ENCODE peak calls at places on chromosomes 16 and 17, in four cellular contexts. Y is GM12878, H is HepG2, P is K562. O is an unnamed sample.

GRCh38 chr16:58556678-58557077 is 41.4 kb downstream of the SETD6 start:
- DNase-seq in Y (no peak), H (no peak), P (no peak), O (no peak)

GRCh38 chr16:74608381-74608780 is 1.5 kb upstream of the GLG1 start:
- DNase-seq in Y (no peak), H (no peak), P (no peak), O (no peak)

GRCh38 chr16:56869513-56870270 is 4.7 kb downstream of the SLC12A3 start:
- DNase-seq in Y (no peak), H (peak; percentile 77), P (peak; percentile 75), O (peak; percentile 34)

GRCh38 chr17:8629371-8630226 is 926 bp downstream of the MYH10 start:
- DNase-seq in Y (no peak), H (no peak), P (peak; percentile 78), O (peak; percentile 33)

GRCh38 chr17:4710693-4711634 is 532 bp downstream of the ARRB2 start:
- DNase-seq in Y (no peak), H (no peak), P (no peak), O (peak; percentile 23)

GRCh38 chr17:74677558-74678466 is 34.9 kb downstream of the CD300LF start:
- DNase-seq in Y (no peak), H (no peak), P (no peak), O (no peak)

GRCh38 chr16:65306313-65306712 is 184.4 kb upstream of the CDH11 start:
- DNase-seq in Y (no peak), H (no peak), P (no peak), O (no peak)

GRCh38 chr16:77916111-77916510 is 106.2 kb upstream of the CLEC3A start:
- DNase-seq in Y (no peak), H (no peak), P (no peak), O (no peak)

GRCh38 chr17:42519546-42520444 is 16.2 kb upstream of the NAGLU start:
- DNase-seq in Y (no peak), H (peak; percentile 90), P (peak; percentile 65), O (no peak)

GRCh38 chr17:16361874-16362273 is 8.6 kb upstream of the CENPV start:
- DNase-seq in Y (no peak), H (no peak), P (no peak), O (no peak)

GRCh38 chr17:8791248-8791909 is 7.8 kb downstream of the MFSD6L start:
- DNase-seq in Y (no peak), H (no peak), P (no peak), O (no peak)

GRCh38 chr16:88552166-88552565 is 18.0 kb upstream of the ZC3H18 start:
- DNase-seq in Y (no peak), H (no peak), P (no peak), O (no peak)

GRCh38 chr17:60165976-60166375 is 16.2 kb downstream of the CA4 start:
- DNase-seq in Y (no peak), H (no peak), P (no peak), O (peak; percentile 4)

GRCh38 chr17:31663576-31663975 is 195.5 kb downstream of the COPRS start:
- DNase-seq in Y (no peak), H (no peak), P (no peak), O (no peak)

GRCh38 chr17:978110-979093 is 1.2 kb downstream of the NXN start:
- DNase-seq in Y (no peak), H (no peak), P (no peak), O (peak; percentile 46)

GRCh38 chr16:19284207-19284606 is 1.3 kb upstream of the CLEC19A start:
- DNase-seq in Y (no peak), H (no peak), P (no peak), O (no peak)

GRCh38 chr17:70879389-70879788 is 710.1 kb downstream of the KCNJ2 start:
- DNase-seq in Y (no peak), H (no peak), P (no peak), O (no peak)

GRCh38 chr17:40598928-40599627 is 33.8 kb upstream of the CCR7 start:
- DNase-seq in Y (peak; percentile 97), H (no peak), P (no peak), O (no peak)

GRCh38 chr17:73835605-73836004 is 191.4 kb upstream of the SDK2 start:
- DNase-seq in Y (no peak), H (no peak), P (no peak), O (no peak)

GRCh38 chr16:56423584-56424403 is 1.6 kb downstream of the AMFR start:
- DNase-seq in Y (peak; percentile 21), H (peak; percentile 39), P (peak; percentile 50), O (no peak)

DNA sequence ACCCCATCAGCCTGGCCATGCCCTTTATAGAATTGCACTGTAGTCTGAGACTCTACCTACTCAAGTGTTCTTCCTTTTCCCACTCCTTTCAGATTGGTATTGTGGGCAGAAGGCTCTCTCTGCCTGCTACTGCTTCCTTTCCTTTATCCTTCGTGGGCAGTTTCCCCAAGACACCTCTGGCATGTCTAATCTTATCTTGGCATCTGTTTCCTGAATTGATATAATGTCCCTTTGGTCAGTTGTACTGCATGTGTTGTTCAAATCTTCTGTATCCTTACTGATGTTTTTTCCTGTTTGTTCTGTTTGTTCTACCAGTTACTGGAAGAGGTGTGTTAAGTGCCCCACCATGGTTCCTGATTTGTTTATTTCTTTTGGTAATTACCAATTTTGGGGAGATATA is 29.5 kb upstream of the MSI2 start:
- DNase-seq in Y (no peak), H (no peak), P (no peak), O (no peak)
- TF ChIP-seq SP1 in Y (no peak), H (no peak), P (no peak), O (no peak)

GRCh38 chr16:85384831-85385462 is 228.2 kb upstream of the GSE1 start:
- DNase-seq in Y (no peak), H (no peak), P (no peak), O (no peak)

GRCh38 chr16:85386467-85387170 is 226.5 kb upstream of the GSE1 start:
- DNase-seq in Y (no peak), H (no peak), P (no peak), O (no peak)

GRCh38 chr16:85387171-85387507 is 226.0 kb upstream of the GSE1 start:
- DNase-seq in Y (no peak), H (no peak), P (no peak), O (no peak)

GRCh38 chr16:85383836-85384825 is 229.0 kb upstream of the GSE1 start:
- DNase-seq in Y (no peak), H (no peak), P (no peak), O (no peak)

GRCh38 chr16:85385463-85386331 is 227.4 kb upstream of the GSE1 start:
- DNase-seq in Y (no peak), H (peak; percentile 54), P (peak; percentile 59), O (no peak)
- TF ChIP-seq FOXK2 in Y (no peak), H (no peak), P (no peak), O (no peak)

GRCh38 chr16:90028985-90029384 is 9.7 kb upstream of the DBNDD1 start:
- DNase-seq in Y (no peak), H (no peak), P (no peak), O (no peak)

GRCh38 chr16:90027611-90028010 is 8.4 kb upstream of the DBNDD1 start:
- DNase-seq in Y (no peak), H (no peak), P (no peak), O (no peak)

GRCh38 chr16:90023078-90023447 is 3.8 kb upstream of the DBNDD1 start:
- DNase-seq in Y (no peak), H (no peak), P (no peak), O (no peak)

GRCh38 chr16:90022209-90023077 is 3.2 kb upstream of the DBNDD1 start:
- DNase-seq in Y (peak; percentile 62), H (peak; percentile 92), P (peak; percentile 96), O (peak; percentile 97)

DNA sequence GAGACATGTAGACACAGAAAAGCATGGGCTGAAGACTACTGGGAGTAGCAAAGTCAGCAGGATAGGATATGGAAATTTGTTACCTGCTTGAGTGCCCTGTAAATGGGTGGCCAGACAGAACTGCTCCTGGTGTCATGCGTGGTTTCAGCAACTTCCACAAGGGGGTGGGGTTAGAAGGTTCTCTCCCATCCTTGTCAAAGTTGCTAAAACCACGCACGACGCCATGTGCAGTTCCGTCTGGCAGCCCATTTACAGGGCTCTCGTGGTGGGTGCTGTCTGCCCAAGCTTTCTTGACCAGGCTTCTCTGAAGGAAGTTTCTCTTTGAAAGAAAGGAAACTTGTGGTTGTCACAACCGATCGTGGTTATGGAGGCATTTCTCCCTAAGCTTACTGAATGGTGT is 6.9 kb upstream of the DBNDD1 start:
- DNase-seq in Y (no peak), H (no peak), P (peak; percentile 37), O (no peak)
- TF ChIP-seq SP1 in Y (no peak), H (no peak), P (no peak), O (no peak)

DNA sequence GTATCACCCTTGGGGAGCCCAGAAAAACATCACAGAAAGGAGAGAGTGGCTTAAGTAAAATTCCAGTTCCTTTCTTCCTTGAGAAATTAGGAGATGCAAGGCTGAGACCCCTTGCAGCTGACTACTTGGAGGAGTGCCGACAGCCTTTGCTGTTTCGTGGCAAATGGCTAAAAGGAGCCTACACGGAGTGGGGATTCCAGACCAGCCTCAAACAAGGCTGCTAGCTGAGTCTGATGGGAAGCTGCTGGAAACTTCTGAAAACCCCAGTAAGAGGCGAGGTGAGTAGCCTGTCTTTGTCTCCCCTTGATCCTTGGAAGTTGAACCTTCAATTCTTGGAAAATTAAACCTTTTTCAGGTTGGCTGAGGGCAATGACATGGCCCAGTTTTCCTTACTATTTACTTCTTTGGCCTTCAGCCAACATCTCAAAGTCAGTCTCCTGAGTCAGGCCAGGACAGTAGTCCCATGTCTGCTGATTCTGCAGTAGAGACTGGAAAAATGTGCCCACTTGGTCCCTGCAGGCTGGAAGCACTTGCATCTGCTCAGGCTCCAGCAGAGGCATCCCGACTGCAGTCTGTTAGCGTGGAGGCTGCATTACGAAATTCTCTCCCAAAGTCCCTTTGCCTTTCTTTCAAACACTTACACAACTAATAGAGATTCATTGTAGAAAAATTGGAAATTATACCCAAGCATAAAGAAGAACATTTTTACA is 23.4 kb downstream of the SMIM36 start:
- DNase-seq in Y (no peak), H (peak; percentile 55), P (no peak), O (no peak)
- TF ChIP-seq FOXK2 in Y (no peak), H (no peak), P (no peak), O (no peak)